ENCODE peak calls at places on chromosomes 16 and 17, in five cellular contexts. B is heart right ventricle; R is neural progenitor cell; T is CD8-positive, alpha-beta memory T cell; X is uterus. L is an unnamed sample.

GRCh38 chr16:51149251-51149661 is 1.8 kb downstream of the SALL1 start:
- DNase-seq in T (no peak), R (peak; percentile 30), B (no peak), X (no peak), L (no peak)

GRCh38 chr16:57501492-57501891 is 15.2 kb upstream of the DOK4 start:
- DNase-seq in T (no peak), X (no peak), R (no peak), B (no peak), L (no peak)

GRCh38 chr17:28743243-28744103 is at the start of gene TRAF4:
- DNase-seq in B (peak; percentile 74), T (peak; percentile 70), R (peak; percentile 96), X (peak; percentile 76), L (peak; percentile 84)

GRCh38 chr16:54657058-54657708 is 273.5 kb upstream of the IRX5 start:
- DNase-seq in R (no peak), X (no peak), B (no peak), T (no peak), L (no peak)

GRCh38 chr17:17129466-17129865 is 76.7 kb downstream of the PLD6 start:
- DNase-seq in R (no peak), T (no peak), B (no peak), X (no peak), L (no peak)

GRCh38 chr17:29121442-29121841 is 58.8 kb downstream of the MYO18A start:
- DNase-seq in T (no peak), R (no peak), B (no peak), X (no peak), L (peak; percentile 37)

GRCh38 chr17:8151641-8152111 is 528 bp downstream of the PER1 start:
- DNase-seq in T (no peak), B (peak; percentile 95), X (peak; percentile 93), R (peak; percentile 66), L (peak; percentile 88)

GRCh38 chr17:11380761-11381160 is 139.7 kb downstream of the SHISA6 start:
- DNase-seq in T (no peak), R (no peak), B (no peak), X (no peak), L (no peak)

GRCh38 chr16:26860506-26860905 is 206.2 kb upstream of the C16orf82 start:
- DNase-seq in R (no peak), X (no peak), T (no peak), B (no peak), L (no peak)

GRCh38 chr17:4263282-4264215 is at the start of gene ANKFY1:
- DNase-seq in B (peak; percentile 97), R (peak; percentile 98), T (peak; percentile 97), X (peak; percentile 98), L (peak; percentile 98)

GRCh38 chr16:89448656-89449055 is 41.7 kb downstream of the ANKRD11 start:
- DNase-seq in R (no peak), B (peak; percentile 50), X (no peak), T (no peak), L (peak; percentile 77)

GRCh38 chr16:86566601-86566965 is at the start of gene FOXC2:
- DNase-seq in R (peak; percentile 95), T (no peak), B (peak; percentile 90), X (peak; percentile 69), L (peak; percentile 87)

GRCh38 chr17:74550602-74551001 is 4.7 kb upstream of the CD300C start:
- DNase-seq in T (no peak), B (no peak), R (no peak), X (no peak), L (no peak)

GRCh38 chr17:65685110-65685509 is 123.7 kb upstream of the AXIN2 start:
- DNase-seq in T (no peak), B (no peak), X (no peak), R (no peak), L (no peak)

GRCh38 chr16:68492501-68493411 is 44.4 kb upstream of the SMPD3 start:
- DNase-seq in B (no peak), X (no peak), R (no peak), T (no peak), L (no peak)

GRCh38 chr16:68491576-68491950 is 43.3 kb upstream of the SMPD3 start:
- DNase-seq in T (no peak), R (no peak), X (no peak), B (no peak), L (no peak)

GRCh38 chr16:68490829-68491575 is 42.7 kb upstream of the SMPD3 start:
- DNase-seq in R (no peak), X (no peak), T (no peak), B (no peak), L (no peak)

GRCh38 chr16:68493412-68494070 is 45.2 kb upstream of the SMPD3 start:
- DNase-seq in T (no peak), B (no peak), X (no peak), R (no peak), L (no peak)

DNA sequence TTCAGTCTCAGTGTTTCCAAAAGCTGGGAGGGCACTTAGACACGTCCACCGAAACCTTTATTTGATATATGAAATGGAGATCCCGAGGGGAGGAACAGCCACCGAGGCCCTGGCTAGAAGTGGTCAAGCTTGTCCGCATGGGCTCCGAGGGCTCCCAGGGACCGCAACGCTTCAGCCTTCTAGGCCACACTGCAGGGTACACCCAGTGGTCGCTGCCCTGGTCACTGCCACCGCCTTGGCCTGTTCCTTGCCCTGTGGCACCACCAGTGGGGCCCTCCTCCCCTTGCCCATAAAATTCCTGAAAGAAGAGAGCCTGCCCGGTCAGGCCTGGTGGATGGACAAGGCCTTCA is 43.8 kb upstream of the SMPD3 start:
- DNase-seq in T (no peak), X (no peak), B (no peak), R (no peak), L (no peak)
- H3K27ac ChIP-seq in T (no peak overlapping the region), X (no peak overlapping the region), B (no peak overlapping the region), R (no peak overlapping the region), L (no peak overlapping the region)

GRCh38 chr16:19710191-19710908 is 7.7 kb downstream of the KNOP1 start:
- DNase-seq in R (peak; percentile 75), T (no peak), X (no peak), B (no peak), L (no peak)

GRCh38 chr16:19707699-19708497 is 10.1 kb downstream of the KNOP1 start:
- DNase-seq in R (no peak), B (no peak), T (no peak), X (no peak), L (no peak)

GRCh38 chr16:19706846-19707245 is 11.2 kb downstream of the KNOP1 start:
- DNase-seq in X (no peak), B (no peak), T (no peak), R (no peak), L (no peak)

GRCh38 chr16:19709381-19710136 is 8.5 kb downstream of the KNOP1 start:
- DNase-seq in B (no peak), T (no peak), R (no peak), X (no peak), L (no peak)

DNA sequence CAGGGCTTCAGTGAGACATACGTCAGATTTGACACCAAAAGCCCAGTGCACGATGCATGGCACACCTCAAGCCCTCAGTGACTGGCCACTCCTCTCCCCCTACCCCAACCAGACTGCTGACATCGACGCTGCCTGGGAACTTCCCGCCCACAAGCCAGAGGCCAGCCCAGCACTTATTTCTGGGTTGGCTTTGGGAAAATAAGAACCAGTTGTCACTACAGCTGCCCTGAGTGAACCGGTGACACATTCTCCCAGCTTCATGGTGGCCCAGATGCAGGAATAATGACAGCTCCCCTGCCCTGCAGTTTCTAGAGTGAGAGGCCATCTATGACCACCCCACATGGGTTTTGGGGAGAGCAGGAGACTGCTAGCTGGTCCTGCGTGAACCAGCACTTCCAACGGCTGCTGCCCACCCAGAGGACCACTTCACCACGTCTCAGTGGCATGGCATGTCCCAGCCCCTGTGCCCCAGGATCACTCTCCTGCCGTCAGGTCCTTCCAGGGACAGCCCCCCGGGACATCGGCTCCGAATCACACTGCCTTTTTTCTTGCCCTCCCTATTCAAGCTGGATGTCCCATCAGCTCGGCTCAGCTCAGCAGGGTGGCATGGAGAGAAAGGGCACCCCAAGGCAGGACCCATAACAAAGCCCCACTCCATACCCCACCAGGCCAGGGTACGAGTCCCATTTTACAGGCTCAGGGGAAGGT is 9.4 kb downstream of the KNOP1 start:
- DNase-seq in B (peak; percentile 51), R (no peak), X (no peak), T (no peak), L (no peak)
- H3K27ac ChIP-seq in B (peak overlapping the region; percentile 76), R (no peak overlapping the region), X (no peak overlapping the region), T (no peak overlapping the region), L (no peak overlapping the region)

GRCh38 chr17:78225088-78225865 is 6.2 kb upstream of the TMEM235 start:
- DNase-seq in T (no peak), B (no peak), X (no peak), R (no peak), L (no peak)
- H3K27ac ChIP-seq in T (no peak overlapping the region), B (no peak overlapping the region), X (no peak overlapping the region), R (peak overlapping the region; percentile 31), L (peak overlapping the region; percentile 84)

GRCh38 chr17:44904001-44904984 is 5.0 kb upstream of the EFTUD2 start:
- DNase-seq in R (no peak), B (no peak), T (no peak), X (no peak), L (no peak)

GRCh38 chr17:44906987-44907681 is 7.9 kb upstream of the EFTUD2 start:
- DNase-seq in R (no peak), X (no peak), T (no peak), B (no peak), L (no peak)

GRCh38 chr17:44905006-44906000 is 6.1 kb upstream of the EFTUD2 start:
- DNase-seq in R (no peak), B (no peak), T (no peak), X (no peak), L (no peak)

GRCh38 chr17:44907696-44908470 is 7.4 kb downstream of the GFAP start:
- DNase-seq in B (no peak), T (no peak), X (no peak), R (no peak), L (no peak)

DNA sequence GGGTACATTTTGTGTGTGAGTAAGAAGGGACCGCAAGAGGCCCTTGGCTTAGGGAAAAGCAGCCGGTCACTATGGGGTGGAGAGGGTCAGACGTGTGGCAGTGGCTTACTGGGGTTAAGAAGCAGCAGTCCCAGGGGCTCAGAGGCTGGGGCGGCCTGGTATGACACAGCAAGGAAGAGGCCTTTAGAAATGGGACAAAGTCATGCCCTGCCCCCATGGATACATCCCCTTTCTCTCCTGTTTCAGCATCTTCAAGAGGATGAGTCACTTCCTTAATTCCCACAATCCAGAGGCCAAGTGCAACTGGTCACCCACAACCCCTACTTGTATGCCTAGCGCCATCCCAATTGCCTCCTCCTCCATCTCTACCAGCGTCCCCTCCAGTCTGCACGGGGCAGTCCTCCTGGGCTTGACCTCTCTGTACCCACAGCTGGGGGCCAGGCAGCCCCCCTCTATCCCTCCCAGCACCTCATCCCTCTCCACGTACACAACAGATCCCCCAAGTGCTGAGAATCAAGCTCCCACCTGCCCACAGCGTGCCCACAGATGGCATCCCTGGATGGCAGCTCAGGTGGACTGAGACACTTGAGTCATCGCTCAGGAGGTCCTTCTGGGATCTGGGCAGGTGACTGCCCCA is 6.9 kb upstream of the EFTUD2 start:
- DNase-seq in X (no peak), B (no peak), R (no peak), T (no peak), L (peak; percentile 51)
- H3K27ac ChIP-seq in X (no peak overlapping the region), B (no peak overlapping the region), R (no peak overlapping the region), T (peak overlapping the region; percentile 24), L (no peak overlapping the region)

L was measured in upper lobe of left lung.